ENCODE peak calls at places on chromosomes 12 and 14, in seven cellular contexts. One of them, this sample, is unnamed.

GRCh38 chr12:3680919-3681594 is 71.9 kb downstream of the CRACR2A start:
- DNase-seq in SK-N-SH: peak
- DNase-seq in PC-3: peak
- DNase-seq in K562: no peak
- DNase-seq in PC-9: no peak
- DNase-seq in GM23248: no peak
- DNase-seq in HCT116: no peak
- DNase-seq in this sample: no peak

GRCh38 chr12:46678441-46678840 is 147.4 kb downstream of the SLC38A4 start:
- DNase-seq in PC-9: no peak
- DNase-seq in GM23248: no peak
- DNase-seq in PC-3: peak
- DNase-seq in K562: no peak
- DNase-seq in SK-N-SH: no peak
- DNase-seq in HCT116: no peak
- DNase-seq in this sample: no peak

GRCh38 chr14:69263364-69263763 is 3.4 kb downstream of the GALNT16 start:
- DNase-seq in K562: no peak
- DNase-seq in HCT116: no peak
- DNase-seq in GM23248: peak
- DNase-seq in PC-3: peak
- DNase-seq in SK-N-SH: peak
- DNase-seq in PC-9: no peak
- DNase-seq in this sample: no peak

GRCh38 chr12:22626429-22626828 is 1.5 kb downstream of the ETNK1 start:
- DNase-seq in GM23248: peak
- DNase-seq in PC-9: no peak
- DNase-seq in HCT116: no peak
- DNase-seq in K562: no peak
- DNase-seq in SK-N-SH: no peak
- DNase-seq in PC-3: peak
- DNase-seq in this sample: no peak

GRCh38 chr14:37603688-37604251 is 8.3 kb downstream of the TTC6 start:
- DNase-seq in PC-3: no peak
- DNase-seq in PC-9: no peak
- DNase-seq in GM23248: no peak
- DNase-seq in SK-N-SH: no peak
- DNase-seq in K562: no peak
- DNase-seq in HCT116: no peak
- DNase-seq in this sample: no peak

GRCh38 chr14:56159066-56159465 is 40.9 kb downstream of the PELI2 start:
- DNase-seq in PC-9: no peak
- DNase-seq in PC-3: peak
- DNase-seq in HCT116: no peak
- DNase-seq in GM23248: no peak
- DNase-seq in K562: no peak
- DNase-seq in SK-N-SH: no peak
- DNase-seq in this sample: no peak

GRCh38 chr14:102275866-102276265 is 29.1 kb downstream of the MOK start:
- DNase-seq in K562: no peak
- DNase-seq in GM23248: no peak
- DNase-seq in HCT116: no peak
- DNase-seq in PC-9: no peak
- DNase-seq in SK-N-SH: no peak
- DNase-seq in PC-3: peak
- DNase-seq in this sample: no peak

GRCh38 chr12:45290218-45290609 is 74.3 kb downstream of the ANO6 start:
- DNase-seq in HCT116: no peak
- DNase-seq in GM23248: peak
- DNase-seq in SK-N-SH: no peak
- DNase-seq in K562: no peak
- DNase-seq in PC-9: no peak
- DNase-seq in PC-3: peak
- DNase-seq in this sample: no peak

GRCh38 chr14:77041837-77042557 is 13.5 kb upstream of the IRF2BPL start:
- DNase-seq in PC-3: peak
- DNase-seq in HCT116: no peak
- DNase-seq in GM23248: peak
- DNase-seq in PC-9: no peak
- DNase-seq in SK-N-SH: no peak
- DNase-seq in K562: no peak
- DNase-seq in this sample: no peak

GRCh38 chr14:30214014-30214413 is 286.4 kb upstream of the PRKD1 start:
- DNase-seq in SK-N-SH: no peak
- DNase-seq in K562: no peak
- DNase-seq in HCT116: no peak
- DNase-seq in PC-9: no peak
- DNase-seq in GM23248: peak
- DNase-seq in PC-3: peak
- DNase-seq in this sample: no peak

GRCh38 chr14:34081126-34081575 is 130.3 kb upstream of the EGLN3 start:
- DNase-seq in K562: no peak
- DNase-seq in SK-N-SH: no peak
- DNase-seq in GM23248: peak
- DNase-seq in PC-9: no peak
- DNase-seq in HCT116: no peak
- DNase-seq in PC-3: peak
- DNase-seq in this sample: no peak

GRCh38 chr12:124477109-124477915 is 90.1 kb downstream of the NCOR2 start:
- DNase-seq in SK-N-SH: no peak
- DNase-seq in PC-3: no peak
- DNase-seq in PC-9: no peak
- DNase-seq in HCT116: no peak
- DNase-seq in GM23248: no peak
- DNase-seq in K562: no peak
- DNase-seq in this sample: no peak

GRCh38 chr14:22491683-22492483 is 97.1 kb downstream of the DAD1 start:
- DNase-seq in GM23248: no peak
- DNase-seq in K562: no peak
- DNase-seq in PC-3: no peak
- DNase-seq in SK-N-SH: no peak
- DNase-seq in PC-9: no peak
- DNase-seq in HCT116: no peak
- DNase-seq in this sample: no peak

GRCh38 chr12:80364056-80364455 is 80.0 kb upstream of the PTPRQ start:
- DNase-seq in K562: no peak
- DNase-seq in PC-3: peak
- DNase-seq in PC-9: no peak
- DNase-seq in HCT116: no peak
- DNase-seq in SK-N-SH: no peak
- DNase-seq in GM23248: peak
- DNase-seq in this sample: no peak

GRCh38 chr12:14264316-14264715 is 101.2 kb upstream of the ATF7IP start:
- DNase-seq in GM23248: peak
- DNase-seq in HCT116: no peak
- DNase-seq in PC-9: no peak
- DNase-seq in K562: no peak
- DNase-seq in SK-N-SH: no peak
- DNase-seq in PC-3: peak
- DNase-seq in this sample: no peak

GRCh38 chr14:91354221-91354916 is 63.3 kb downstream of the CCDC88C start:
- DNase-seq in HCT116: no peak
- DNase-seq in SK-N-SH: no peak
- DNase-seq in K562: no peak
- DNase-seq in GM23248: peak
- DNase-seq in PC-3: no peak
- DNase-seq in PC-9: no peak
- DNase-seq in this sample: no peak

GRCh38 chr14:94906991-94907587 is 137.2 kb upstream of the GSC start:
- DNase-seq in GM23248: no peak
- DNase-seq in SK-N-SH: no peak
- DNase-seq in PC-9: no peak
- DNase-seq in HCT116: no peak
- DNase-seq in PC-3: no peak
- DNase-seq in K562: no peak
- DNase-seq in this sample: no peak

GRCh38 chr12:6866920-6867406 is 368 bp upstream of the TPI1 start:
- DNase-seq in PC-3: peak
- DNase-seq in HCT116: no peak
- DNase-seq in PC-9: no peak
- DNase-seq in GM23248: peak
- DNase-seq in SK-N-SH: no peak
- DNase-seq in K562: no peak
- DNase-seq in this sample: no peak

GRCh38 chr12:113136990-113137511 is 1.5 kb upstream of the RASAL1 start:
- DNase-seq in HCT116: no peak
- DNase-seq in PC-9: peak
- DNase-seq in SK-N-SH: no peak
- DNase-seq in GM23248: no peak
- DNase-seq in K562: no peak
- DNase-seq in PC-3: no peak
- DNase-seq in this sample: no peak

GRCh38 chr12:113133036-113133435 is 2.5 kb downstream of the RASAL1 start:
- DNase-seq in K562: no peak
- DNase-seq in GM23248: no peak
- DNase-seq in PC-3: no peak
- DNase-seq in HCT116: no peak
- DNase-seq in PC-9: no peak
- DNase-seq in SK-N-SH: peak
- DNase-seq in this sample: no peak

GRCh38 chr12:113134521-113134951 is 1.0 kb downstream of the RASAL1 start:
- DNase-seq in PC-3: no peak
- DNase-seq in SK-N-SH: no peak
- DNase-seq in GM23248: no peak
- DNase-seq in HCT116: no peak
- DNase-seq in PC-9: no peak
- DNase-seq in K562: no peak
- DNase-seq in this sample: no peak

GRCh38 chr12:113136128-113136989 is 798 bp upstream of the RASAL1 start:
- DNase-seq in K562: peak
- DNase-seq in GM23248: no peak
- DNase-seq in HCT116: peak
- DNase-seq in PC-9: peak
- DNase-seq in PC-3: no peak
- DNase-seq in SK-N-SH: peak
- DNase-seq in this sample: peak

DNA sequence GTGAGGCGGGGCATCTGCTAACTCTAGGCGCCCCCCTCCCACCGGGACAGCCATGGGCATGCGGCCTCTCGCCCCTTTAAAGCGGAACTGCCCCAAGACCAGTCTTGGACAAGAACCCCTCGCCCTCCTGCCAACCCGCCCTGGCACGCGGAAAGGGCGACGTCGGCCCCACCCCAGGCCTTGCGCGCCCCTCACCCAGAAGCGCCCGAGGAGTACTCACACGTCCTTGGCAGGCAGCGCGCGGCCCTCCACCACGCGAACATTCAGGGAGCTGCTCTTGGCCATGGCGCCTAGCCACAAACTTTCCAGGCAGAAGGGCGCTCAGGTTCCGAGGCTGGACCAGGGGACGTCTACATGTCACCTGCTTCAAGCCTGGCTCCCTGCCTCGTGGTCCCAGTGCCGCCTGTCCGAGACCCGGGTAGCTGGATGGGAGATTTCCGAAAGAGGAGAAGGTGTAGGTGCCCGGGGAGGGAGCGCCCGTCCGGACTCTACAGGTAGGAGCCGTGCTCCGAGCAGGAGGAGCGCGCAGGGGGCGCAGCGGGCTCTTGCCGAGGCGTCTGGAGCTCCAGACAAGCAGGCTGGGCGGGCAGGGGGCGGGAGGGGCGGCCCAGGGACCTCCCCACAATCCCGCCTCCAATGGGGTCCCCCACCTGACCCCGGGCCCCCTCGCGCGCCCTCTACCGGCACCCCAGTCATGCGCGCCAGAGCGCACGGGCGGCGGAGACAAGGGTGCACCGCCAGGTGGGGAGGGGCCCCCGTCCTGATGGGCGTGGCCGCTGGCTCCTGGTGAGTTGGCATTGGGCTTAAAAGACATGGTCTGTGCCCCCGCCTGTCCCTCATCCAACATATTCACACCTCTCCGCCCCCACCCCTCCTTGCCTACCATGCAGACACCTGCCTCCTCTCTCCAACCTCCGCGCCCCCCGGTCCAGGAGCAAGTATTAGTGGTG is at the start of gene RASAL1:
- DNase-seq in K562: peak
- DNase-seq in SK-N-SH: peak
- DNase-seq in PC-3: peak
- DNase-seq in HCT116: peak
- DNase-seq in GM23248: no peak
- DNase-seq in PC-9: peak
- DNase-seq in this sample: peak
- H3K4me2 ChIP-seq in K562: peak
- H3K4me2 ChIP-seq in SK-N-SH: no peak
- H3K4me2 ChIP-seq in PC-3: peak
- H3K4me2 ChIP-seq in HCT116: peak
- H3K4me2 ChIP-seq in GM23248: no peak
- H3K4me2 ChIP-seq in PC-9: peak
- H3K4me2 ChIP-seq in this sample: peak

GRCh38 chr12:64678835-64679234 is 68.5 kb downstream of the RASSF3 start:
- DNase-seq in GM23248: no peak
- DNase-seq in PC-3: no peak
- DNase-seq in SK-N-SH: no peak
- DNase-seq in K562: no peak
- DNase-seq in HCT116: no peak
- DNase-seq in PC-9: no peak
- DNase-seq in this sample: no peak
- H3K4me2 ChIP-seq in GM23248: no peak
- H3K4me2 ChIP-seq in PC-3: peak
- H3K4me2 ChIP-seq in SK-N-SH: peak
- H3K4me2 ChIP-seq in K562: no peak
- H3K4me2 ChIP-seq in HCT116: peak
- H3K4me2 ChIP-seq in PC-9: peak
- H3K4me2 ChIP-seq in this sample: peak

GRCh38 chr14:71429900-71430299 is 502.3 kb upstream of the RGS6 start:
- DNase-seq in PC-9: no peak
- DNase-seq in GM23248: no peak
- DNase-seq in HCT116: no peak
- DNase-seq in SK-N-SH: no peak
- DNase-seq in K562: no peak
- DNase-seq in PC-3: no peak
- DNase-seq in this sample: no peak
- H3K4me2 ChIP-seq in PC-9: no peak
- H3K4me2 ChIP-seq in GM23248: no peak
- H3K4me2 ChIP-seq in HCT116: no peak
- H3K4me2 ChIP-seq in SK-N-SH: no peak
- H3K4me2 ChIP-seq in K562: no peak
- H3K4me2 ChIP-seq in PC-3: no peak
- H3K4me2 ChIP-seq in this sample: no peak

GRCh38 chr12:89827592-89827991 is 119.0 kb upstream of the ATP2B1 start:
- DNase-seq in GM23248: no peak
- DNase-seq in HCT116: no peak
- DNase-seq in PC-3: no peak
- DNase-seq in K562: peak
- DNase-seq in PC-9: no peak
- DNase-seq in SK-N-SH: no peak
- DNase-seq in this sample: no peak

GRCh38 chr12:89826468-89826867 is 117.8 kb upstream of the ATP2B1 start:
- DNase-seq in PC-9: no peak
- DNase-seq in SK-N-SH: no peak
- DNase-seq in K562: no peak
- DNase-seq in PC-3: no peak
- DNase-seq in GM23248: no peak
- DNase-seq in HCT116: no peak
- DNase-seq in this sample: no peak

GRCh38 chr12:89824822-89825221 is 116.2 kb upstream of the ATP2B1 start:
- DNase-seq in GM23248: no peak
- DNase-seq in PC-9: no peak
- DNase-seq in SK-N-SH: no peak
- DNase-seq in HCT116: no peak
- DNase-seq in K562: no peak
- DNase-seq in PC-3: no peak
- DNase-seq in this sample: peak

GRCh38 chr12:89828575-89828974 is 119.9 kb upstream of the ATP2B1 start:
- DNase-seq in GM23248: no peak
- DNase-seq in HCT116: no peak
- DNase-seq in PC-3: no peak
- DNase-seq in SK-N-SH: no peak
- DNase-seq in PC-9: no peak
- DNase-seq in K562: no peak
- DNase-seq in this sample: no peak

GRCh38 chr12:89825591-89826449 is 117.2 kb upstream of the ATP2B1 start:
- DNase-seq in K562: peak
- DNase-seq in HCT116: peak
- DNase-seq in SK-N-SH: peak
- DNase-seq in PC-3: peak
- DNase-seq in PC-9: no peak
- DNase-seq in GM23248: no peak
- DNase-seq in this sample: peak
- H3K4me2 ChIP-seq in K562: peak
- H3K4me2 ChIP-seq in HCT116: peak
- H3K4me2 ChIP-seq in SK-N-SH: no peak
- H3K4me2 ChIP-seq in PC-3: peak
- H3K4me2 ChIP-seq in PC-9: peak
- H3K4me2 ChIP-seq in GM23248: no peak
- H3K4me2 ChIP-seq in this sample: peak